ENCODE peak calls at places on chromosomes 3 and 15, in five cellular contexts. S is GM23248, L is neural progenitor cell, I is kidney epithelial cell, E is IMR-90. U is an unnamed sample.
A peak's percentile ranks its signal among the peaks of the same experiment; 100 is the strongest.

GRCh38 chr3:194208701-194209100 is 72.8 kb downstream of the HES1 start:
- DNase-seq in S (no peak), I (no peak), E (no peak), L (no peak), U (no peak)

GRCh38 chr3:37987315-37987697 is 3.3 kb upstream of the VILL start:
- DNase-seq in S (no peak), I (no peak), E (no peak), L (no peak), U (no peak)

GRCh38 chr15:73081321-73081958 is 29.2 kb downstream of the NEO1 start:
- DNase-seq in S (peak; percentile 77), I (peak; percentile 14), L (peak; percentile 58), E (peak; percentile 71), U (peak; percentile 20)

GRCh38 chr15:75640483-75641175 is 605 bp upstream of the IMP3 start:
- DNase-seq in L (peak; percentile 33), S (peak; percentile 69), I (no peak), E (peak; percentile 45), U (peak; percentile 52)

GRCh38 chr3:46298871-46299607 is 54.9 kb upstream of the CCR2 start:
- DNase-seq in I (no peak), S (no peak), E (no peak), L (no peak), U (no peak)

GRCh38 chr3:111749171-111750170 is 109.6 kb upstream of the PHLDB2 start:
- DNase-seq in E (no peak), S (no peak), I (no peak), L (no peak), U (no peak)

GRCh38 chr3:177835008-177835407 is 637.7 kb upstream of the TBL1XR1 start:
- DNase-seq in E (peak; percentile 94), I (peak; percentile 78), L (no peak), S (peak; percentile 82), U (peak; percentile 91)

GRCh38 chr15:40985541-40986330 is 32.5 kb downstream of the CHAC1 start:
- DNase-seq in I (no peak), S (peak; percentile 68), L (no peak), E (peak; percentile 73), U (no peak)

GRCh38 chr15:52184721-52185120 is 6.5 kb downstream of the GNB5 start:
- DNase-seq in E (no peak), L (no peak), I (no peak), S (no peak), U (no peak)

GRCh38 chr3:105862217-105862616 is 6.6 kb downstream of the CBLB start:
- DNase-seq in S (no peak), L (no peak), E (no peak), I (no peak), U (no peak)

GRCh38 chr3:41356775-41357174 is 157.5 kb downstream of the CTNNB1 start:
- DNase-seq in S (no peak), L (no peak), I (no peak), E (no peak), U (no peak)

GRCh38 chr3:191499307-191500125 is 38.6 kb downstream of the PYDC2 start:
- DNase-seq in E (peak; percentile 16), S (peak; percentile 50), I (peak; percentile 23), L (peak; percentile 17), U (no peak)

GRCh38 chr15:39059886-39060285 is 495.3 kb upstream of the RASGRP1 start:
- DNase-seq in E (peak; percentile 71), I (no peak), S (peak; percentile 16), L (no peak), U (no peak)

GRCh38 chr15:89177633-89178306 is 43.6 kb downstream of the RLBP1 start:
- DNase-seq in L (peak; percentile 76), S (peak; percentile 85), E (peak; percentile 83), I (peak; percentile 45), U (peak; percentile 60)

GRCh38 chr15:70023064-70023768 is 74.5 kb downstream of the TLE3 start:
- DNase-seq in I (peak; percentile 55), E (peak; percentile 75), S (peak; percentile 97), L (no peak), U (no peak)

GRCh38 chr15:91694829-91695205 is 158.7 kb upstream of the SLCO3A1 start:
- DNase-seq in E (peak; percentile 47), I (no peak), L (no peak), S (peak; percentile 83), U (no peak)

GRCh38 chr3:140249188-140249587 is 314.2 kb downstream of the CLSTN2 start:
- DNase-seq in E (no peak), S (no peak), I (no peak), L (no peak), U (no peak)

GRCh38 chr3:150583028-150583427 is 20.1 kb upstream of the SELENOT start:
- DNase-seq in E (no peak), L (no peak), S (no peak), I (no peak), U (no peak)

GRCh38 chr3:150581174-150581573 is 21.9 kb upstream of the SELENOT start:
- DNase-seq in I (no peak), L (no peak), S (no peak), E (no peak), U (no peak)

GRCh38 chr3:150582620-150583019 is 20.5 kb upstream of the SELENOT start:
- DNase-seq in E (no peak), S (no peak), L (no peak), I (no peak), U (no peak)

GRCh38 chr3:150577854-150578253 is 25.3 kb upstream of the SELENOT start:
- DNase-seq in I (no peak), S (peak; percentile 20), E (no peak), L (no peak), U (no peak)
- H3K36me3 ChIP-seq in I (no peaks in the 10 kb centered on the region), S (peaks cover 33% of the 10 kb centered on the region), E (peaks cover 17% of the 10 kb centered on the region), L (peaks cover 7% of the 10 kb centered on the region), U (peaks cover 48% of the 10 kb centered on the region)

DNA sequence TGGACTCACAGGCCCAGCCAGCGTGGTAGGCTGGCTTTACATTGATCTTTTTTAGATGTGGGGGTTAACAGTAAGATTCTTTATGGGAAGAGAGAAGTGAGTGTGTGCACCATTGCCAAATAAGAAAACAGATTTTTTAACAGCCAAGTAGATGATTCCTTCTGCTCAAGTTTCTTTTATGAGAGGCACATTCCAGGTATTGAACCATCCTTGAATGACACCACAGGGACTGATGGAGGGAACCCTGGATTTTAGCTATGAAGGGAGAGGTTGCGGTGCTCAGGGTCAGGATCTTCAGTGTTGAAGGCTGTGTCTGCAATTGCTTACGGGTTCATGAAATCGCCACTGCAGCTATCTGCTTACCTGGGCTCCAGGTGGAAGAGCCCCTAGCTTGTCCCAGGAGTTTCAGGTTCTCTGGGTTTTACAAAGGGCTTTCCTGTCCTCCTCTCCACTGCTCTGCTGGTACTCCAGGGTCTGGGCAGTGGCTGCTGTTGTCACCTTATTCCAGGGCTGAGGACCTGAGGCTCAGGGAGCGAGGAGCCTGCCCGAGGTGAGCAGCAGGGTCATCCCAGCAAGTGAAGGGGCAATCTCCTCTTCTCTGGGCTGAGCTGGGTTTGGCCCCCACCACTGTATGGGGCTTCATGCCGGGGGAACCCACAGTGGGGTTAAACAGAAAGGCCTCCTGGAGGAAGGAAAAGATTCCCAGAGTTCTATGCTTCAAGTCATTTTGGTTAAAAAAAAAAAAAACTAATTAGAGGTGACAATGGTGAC is 53.4 kb downstream of the SMAD6 start:
- DNase-seq in S (no peak), L (no peak), I (no peak), E (no peak), U (no peak)
- H3K36me3 ChIP-seq in S (peaks cover 5% of the 10 kb centered on the region), L (no peaks in the 10 kb centered on the region), I (no peaks in the 10 kb centered on the region), E (peaks cover 15% of the 10 kb centered on the region), U (peaks cover 18% of the 10 kb centered on the region)

GRCh38 chr15:49015896-49016295 is 30.4 kb downstream of the SECISBP2L start:
- DNase-seq in L (no peak), S (peak; percentile 10), E (no peak), I (no peak), U (no peak)
- H3K36me3 ChIP-seq in L (peaks cover 3% of the 10 kb centered on the region), S (peaks cover 45% of the 10 kb centered on the region), E (peaks cover 22% of the 10 kb centered on the region), I (no peaks in the 10 kb centered on the region), U (peaks cover 15% of the 10 kb centered on the region)

GRCh38 chr3:197111685-197112084 is 82.1 kb upstream of the MELTF start:
- DNase-seq in S (no peak), E (no peak), I (no peak), L (no peak), U (no peak)
- H3K36me3 ChIP-seq in S (peaks cover 38% of the 10 kb centered on the region), E (peaks cover 7% of the 10 kb centered on the region), I (peaks cover 1% of the 10 kb centered on the region), L (peaks cover 13% of the 10 kb centered on the region), U (no peaks in the 10 kb centered on the region)